ENCODE peak calls at places on chromosome 13, in five cellular contexts. C is EH, Q is Calu3, E is NCI-H1092, Y is head of caudate nucleus. L is an unnamed sample.

GRCh38 chr13:38733146-38733545 is 46.3 kb downstream of the FREM2 start:
- DNase-seq in Y (no peak), Q (no peak), C (no peak), E (no peak), L (no peak)

GRCh38 chr13:24622481-24622880 is 57.7 kb upstream of the ATP12A start:
- DNase-seq in Y (no peak), C (no peak), Q (no peak), E (no peak), L (no peak)

GRCh38 chr13:39965309-39965708 is 309.8 kb downstream of the COG6 start:
- DNase-seq in E (no peak), C (no peak), Y (no peak), Q (no peak), L (no peak)

GRCh38 chr13:50129923-50130685 is 114.9 kb downstream of the KCNRG start:
- DNase-seq in E (no peak), Y (no peak), Q (peak), C (no peak), L (peak)

GRCh38 chr13:68927387-68928026 is 1180.1 kb upstream of the ATXN8OS start:
- DNase-seq in Q (peak), E (peak), Y (no peak), C (no peak), L (no peak)

GRCh38 chr13:88303605-88304004 is 632.4 kb downstream of the SLITRK5 start:
- DNase-seq in Y (no peak), E (no peak), Q (no peak), C (no peak), L (no peak)

GRCh38 chr13:99275093-99275469 is 16.9 kb upstream of the GPR18 start:
- DNase-seq in C (peak), E (no peak), Y (no peak), Q (no peak), L (no peak)

GRCh38 chr13:110769097-110769496 is 55.6 kb downstream of the ING1 start:
- DNase-seq in C (no peak), E (no peak), Y (no peak), Q (no peak), L (no peak)

GRCh38 chr13:31699650-31700049 is 39.7 kb upstream of the RXFP2 start:
- DNase-seq in Q (no peak), C (peak), E (no peak), Y (no peak), L (no peak)

L was measured in adipocyte.